ENCODE peak calls at places on chromosome 6, in four cellular contexts. F, B, C and Z are unnamed samples.

GRCh38 chr6:3746696-3747095 is 4.8 kb downstream of the PXDC1 start:
- DNase-seq in F (no peak), B (no peak), C (no peak), Z (no peak)

GRCh38 chr6:23325065-23325464 is 755.7 kb downstream of the HDGFL1 start:
- DNase-seq in F (no peak), B (no peak), C (no peak), Z (no peak)

GRCh38 chr6:158347335-158347734 is 35.1 kb downstream of the TULP4 start:
- DNase-seq in F (no peak), B (no peak), C (no peak), Z (no peak)

GRCh38 chr6:68046756-68047155 is 588.3 kb upstream of the ADGRB3 start:
- DNase-seq in F (no peak), B (no peak), C (no peak), Z (no peak)

GRCh38 chr6:12569646-12570045 is 146.9 kb upstream of the PHACTR1 start:
- DNase-seq in F (no peak), B (no peak), C (no peak), Z (no peak)

GRCh38 chr6:65760285-65760684 is 53.3 kb upstream of the EYS start:
- DNase-seq in F (no peak), B (no peak), C (no peak), Z (no peak)

GRCh38 chr6:44131880-44132279 is 4.5 kb downstream of the TMEM63B start:
- DNase-seq in F (no peak), B (no peak), C (no peak), Z (no peak)

GRCh38 chr6:91645811-91646210 is 1058.9 kb upstream of the MAP3K7 start:
- DNase-seq in F (no peak), B (no peak), C (no peak), Z (no peak)

GRCh38 chr6:143561105-143561704 is 49.7 kb upstream of the FUCA2 start:
- DNase-seq in F (no peak), B (no peak), C (no peak), Z (no peak)

GRCh38 chr6:149463781-149464180 is 21.0 kb downstream of the ZC3H12D start:
- DNase-seq in F (no peak), B (no peak), C (no peak), Z (no peak)

GRCh38 chr6:141212296-141212695 is 920.4 kb upstream of the GJE1 start:
- DNase-seq in F (no peak), B (no peak), C (no peak), Z (no peak)

GRCh38 chr6:36912583-36912982 is 26.8 kb downstream of the C6orf89 start:
- DNase-seq in F (no peak), B (no peak), C (no peak), Z (peak)